ENCODE peak calls at places on chromosomes 11 and 22, in eight cellular contexts. One of them, this sample, is unnamed.

GRCh38 chr22:17773606-17774205 is 563 bp downstream of the BID start:
- DNase-seq in fibroblast of villous mesenchyme: no peak
- DNase-seq in tibial artery: no peak
- DNase-seq in SJSA1: no peak
- DNase-seq in non-pigmented ciliary epithelial cell: no peak
- DNase-seq in activated CD8-positive, alpha-beta memory T cell treated with anti-CD3 and anti-CD28 coated beads, Interleukin-2, amount 50 U/mL, for 48 hours: peak
- DNase-seq in fibroblast of mammary gland: peak
- DNase-seq in CD4-positive, alpha-beta T cell: peak
- DNase-seq in this sample: peak

GRCh38 chr11:41533761-41534160 is 74.3 kb upstream of the LRRC4C start:
- DNase-seq in tibial artery: no peak
- DNase-seq in SJSA1: no peak
- DNase-seq in activated CD8-positive, alpha-beta memory T cell treated with anti-CD3 and anti-CD28 coated beads, Interleukin-2, amount 50 U/mL, for 48 hours: no peak
- DNase-seq in non-pigmented ciliary epithelial cell: no peak
- DNase-seq in fibroblast of mammary gland: no peak
- DNase-seq in CD4-positive, alpha-beta T cell: no peak
- DNase-seq in fibroblast of villous mesenchyme: no peak
- DNase-seq in this sample: no peak

GRCh38 chr11:12973529-12974181 is 35.5 kb upstream of the RASSF10 start:
- DNase-seq in activated CD8-positive, alpha-beta memory T cell treated with anti-CD3 and anti-CD28 coated beads, Interleukin-2, amount 50 U/mL, for 48 hours: no peak
- DNase-seq in fibroblast of villous mesenchyme: no peak
- DNase-seq in non-pigmented ciliary epithelial cell: no peak
- DNase-seq in SJSA1: no peak
- DNase-seq in tibial artery: no peak
- DNase-seq in fibroblast of mammary gland: no peak
- DNase-seq in CD4-positive, alpha-beta T cell: no peak
- DNase-seq in this sample: no peak

GRCh38 chr11:9170450-9170849 is 79.1 kb upstream of the SCUBE2 start:
- DNase-seq in non-pigmented ciliary epithelial cell: peak
- DNase-seq in fibroblast of villous mesenchyme: peak
- DNase-seq in tibial artery: no peak
- DNase-seq in SJSA1: no peak
- DNase-seq in CD4-positive, alpha-beta T cell: no peak
- DNase-seq in activated CD8-positive, alpha-beta memory T cell treated with anti-CD3 and anti-CD28 coated beads, Interleukin-2, amount 50 U/mL, for 48 hours: no peak
- DNase-seq in fibroblast of mammary gland: peak
- DNase-seq in this sample: peak

GRCh38 chr22:43829904-43830851 is 18.1 kb upstream of the EFCAB6 start:
- DNase-seq in fibroblast of villous mesenchyme: peak
- DNase-seq in fibroblast of mammary gland: peak
- DNase-seq in SJSA1: no peak
- DNase-seq in non-pigmented ciliary epithelial cell: no peak
- DNase-seq in tibial artery: peak
- DNase-seq in activated CD8-positive, alpha-beta memory T cell treated with anti-CD3 and anti-CD28 coated beads, Interleukin-2, amount 50 U/mL, for 48 hours: no peak
- DNase-seq in CD4-positive, alpha-beta T cell: no peak
- DNase-seq in this sample: peak

GRCh38 chr22:47172771-47173534 is 410.5 kb downstream of the TBC1D22A start:
- DNase-seq in activated CD8-positive, alpha-beta memory T cell treated with anti-CD3 and anti-CD28 coated beads, Interleukin-2, amount 50 U/mL, for 48 hours: no peak
- DNase-seq in fibroblast of villous mesenchyme: no peak
- DNase-seq in non-pigmented ciliary epithelial cell: no peak
- DNase-seq in CD4-positive, alpha-beta T cell: no peak
- DNase-seq in tibial artery: peak
- DNase-seq in fibroblast of mammary gland: no peak
- DNase-seq in SJSA1: peak
- DNase-seq in this sample: no peak

GRCh38 chr11:110471315-110471714 is 41.6 kb downstream of the FDX1 start:
- DNase-seq in SJSA1: no peak
- DNase-seq in CD4-positive, alpha-beta T cell: no peak
- DNase-seq in fibroblast of villous mesenchyme: peak
- DNase-seq in tibial artery: no peak
- DNase-seq in fibroblast of mammary gland: peak
- DNase-seq in non-pigmented ciliary epithelial cell: no peak
- DNase-seq in activated CD8-positive, alpha-beta memory T cell treated with anti-CD3 and anti-CD28 coated beads, Interleukin-2, amount 50 U/mL, for 48 hours: no peak
- DNase-seq in this sample: no peak

GRCh38 chr22:30423296-30423958 is 2.1 kb upstream of the MTFP1 start:
- DNase-seq in tibial artery: no peak
- DNase-seq in activated CD8-positive, alpha-beta memory T cell treated with anti-CD3 and anti-CD28 coated beads, Interleukin-2, amount 50 U/mL, for 48 hours: no peak
- DNase-seq in CD4-positive, alpha-beta T cell: no peak
- DNase-seq in fibroblast of villous mesenchyme: no peak
- DNase-seq in non-pigmented ciliary epithelial cell: no peak
- DNase-seq in fibroblast of mammary gland: no peak
- DNase-seq in SJSA1: peak
- DNase-seq in this sample: no peak

GRCh38 chr11:17750013-17750816 is 15.6 kb downstream of the KCNC1 start:
- DNase-seq in CD4-positive, alpha-beta T cell: no peak
- DNase-seq in tibial artery: no peak
- DNase-seq in fibroblast of villous mesenchyme: no peak
- DNase-seq in non-pigmented ciliary epithelial cell: no peak
- DNase-seq in fibroblast of mammary gland: no peak
- DNase-seq in activated CD8-positive, alpha-beta memory T cell treated with anti-CD3 and anti-CD28 coated beads, Interleukin-2, amount 50 U/mL, for 48 hours: no peak
- DNase-seq in SJSA1: no peak
- DNase-seq in this sample: no peak

GRCh38 chr11:103109818-103110388 is 677 bp downstream of the DYNC2H1 start:
- DNase-seq in fibroblast of villous mesenchyme: no peak
- DNase-seq in tibial artery: peak
- DNase-seq in non-pigmented ciliary epithelial cell: no peak
- DNase-seq in activated CD8-positive, alpha-beta memory T cell treated with anti-CD3 and anti-CD28 coated beads, Interleukin-2, amount 50 U/mL, for 48 hours: peak
- DNase-seq in fibroblast of mammary gland: peak
- DNase-seq in CD4-positive, alpha-beta T cell: no peak
- DNase-seq in SJSA1: no peak
- DNase-seq in this sample: no peak

GRCh38 chr11:73968356-73968966 is 14.2 kb downstream of the UCP2 start:
- DNase-seq in tibial artery: no peak
- DNase-seq in activated CD8-positive, alpha-beta memory T cell treated with anti-CD3 and anti-CD28 coated beads, Interleukin-2, amount 50 U/mL, for 48 hours: no peak
- DNase-seq in SJSA1: no peak
- DNase-seq in fibroblast of villous mesenchyme: no peak
- DNase-seq in CD4-positive, alpha-beta T cell: no peak
- DNase-seq in non-pigmented ciliary epithelial cell: no peak
- DNase-seq in fibroblast of mammary gland: no peak
- DNase-seq in this sample: no peak

GRCh38 chr11:71086687-71087258 is 165.6 kb downstream of the SHANK2 start:
- DNase-seq in fibroblast of villous mesenchyme: peak
- DNase-seq in fibroblast of mammary gland: peak
- DNase-seq in non-pigmented ciliary epithelial cell: no peak
- DNase-seq in SJSA1: no peak
- DNase-seq in activated CD8-positive, alpha-beta memory T cell treated with anti-CD3 and anti-CD28 coated beads, Interleukin-2, amount 50 U/mL, for 48 hours: no peak
- DNase-seq in CD4-positive, alpha-beta T cell: no peak
- DNase-seq in tibial artery: no peak
- DNase-seq in this sample: peak

GRCh38 chr11:27720277-27720830 is 20.1 kb upstream of the BDNF start:
- DNase-seq in SJSA1: peak
- DNase-seq in activated CD8-positive, alpha-beta memory T cell treated with anti-CD3 and anti-CD28 coated beads, Interleukin-2, amount 50 U/mL, for 48 hours: peak
- DNase-seq in fibroblast of villous mesenchyme: peak
- DNase-seq in non-pigmented ciliary epithelial cell: no peak
- DNase-seq in CD4-positive, alpha-beta T cell: no peak
- DNase-seq in fibroblast of mammary gland: peak
- DNase-seq in tibial artery: no peak
- DNase-seq in this sample: peak

GRCh38 chr22:29310065-29310862 is 3.8 kb downstream of the GAS2L1 start:
- DNase-seq in non-pigmented ciliary epithelial cell: no peak
- DNase-seq in tibial artery: no peak
- DNase-seq in activated CD8-positive, alpha-beta memory T cell treated with anti-CD3 and anti-CD28 coated beads, Interleukin-2, amount 50 U/mL, for 48 hours: peak
- DNase-seq in SJSA1: no peak
- DNase-seq in fibroblast of mammary gland: no peak
- DNase-seq in CD4-positive, alpha-beta T cell: no peak
- DNase-seq in fibroblast of villous mesenchyme: no peak
- DNase-seq in this sample: no peak

GRCh38 chr11:133951484-133952198 is 5.1 kb downstream of the IGSF9B start:
- DNase-seq in fibroblast of villous mesenchyme: peak
- DNase-seq in SJSA1: no peak
- DNase-seq in non-pigmented ciliary epithelial cell: no peak
- DNase-seq in CD4-positive, alpha-beta T cell: no peak
- DNase-seq in fibroblast of mammary gland: no peak
- DNase-seq in activated CD8-positive, alpha-beta memory T cell treated with anti-CD3 and anti-CD28 coated beads, Interleukin-2, amount 50 U/mL, for 48 hours: no peak
- DNase-seq in tibial artery: peak
- DNase-seq in this sample: peak

GRCh38 chr11:18594999-18595749 is 4.4 kb upstream of the MISFA start:
- DNase-seq in fibroblast of villous mesenchyme: no peak
- DNase-seq in fibroblast of mammary gland: peak
- DNase-seq in CD4-positive, alpha-beta T cell: no peak
- DNase-seq in SJSA1: no peak
- DNase-seq in activated CD8-positive, alpha-beta memory T cell treated with anti-CD3 and anti-CD28 coated beads, Interleukin-2, amount 50 U/mL, for 48 hours: no peak
- DNase-seq in non-pigmented ciliary epithelial cell: no peak
- DNase-seq in tibial artery: no peak
- DNase-seq in this sample: no peak

GRCh38 chr11:3109921-3110706 is 52.9 kb upstream of the CARS1 start:
- DNase-seq in SJSA1: no peak
- DNase-seq in fibroblast of villous mesenchyme: peak
- DNase-seq in tibial artery: peak
- DNase-seq in non-pigmented ciliary epithelial cell: no peak
- DNase-seq in CD4-positive, alpha-beta T cell: peak
- DNase-seq in activated CD8-positive, alpha-beta memory T cell treated with anti-CD3 and anti-CD28 coated beads, Interleukin-2, amount 50 U/mL, for 48 hours: peak
- DNase-seq in fibroblast of mammary gland: peak
- DNase-seq in this sample: peak

GRCh38 chr22:26680485-26680884 is 23.1 kb downstream of the MIAT start:
- DNase-seq in activated CD8-positive, alpha-beta memory T cell treated with anti-CD3 and anti-CD28 coated beads, Interleukin-2, amount 50 U/mL, for 48 hours: no peak
- DNase-seq in fibroblast of villous mesenchyme: no peak
- DNase-seq in SJSA1: no peak
- DNase-seq in non-pigmented ciliary epithelial cell: no peak
- DNase-seq in fibroblast of mammary gland: no peak
- DNase-seq in CD4-positive, alpha-beta T cell: no peak
- DNase-seq in tibial artery: no peak
- DNase-seq in this sample: no peak

GRCh38 chr22:44266811-44267760 is 45.7 kb downstream of the SHISAL1 start:
- DNase-seq in tibial artery: no peak
- DNase-seq in activated CD8-positive, alpha-beta memory T cell treated with anti-CD3 and anti-CD28 coated beads, Interleukin-2, amount 50 U/mL, for 48 hours: no peak
- DNase-seq in SJSA1: no peak
- DNase-seq in fibroblast of villous mesenchyme: no peak
- DNase-seq in CD4-positive, alpha-beta T cell: no peak
- DNase-seq in fibroblast of mammary gland: no peak
- DNase-seq in non-pigmented ciliary epithelial cell: no peak
- DNase-seq in this sample: no peak

GRCh38 chr11:57598831-57599155 is 1.3 kb downstream of the SERPING1 start:
- DNase-seq in fibroblast of mammary gland: peak
- DNase-seq in tibial artery: no peak
- DNase-seq in activated CD8-positive, alpha-beta memory T cell treated with anti-CD3 and anti-CD28 coated beads, Interleukin-2, amount 50 U/mL, for 48 hours: no peak
- DNase-seq in SJSA1: no peak
- DNase-seq in CD4-positive, alpha-beta T cell: no peak
- DNase-seq in non-pigmented ciliary epithelial cell: peak
- DNase-seq in fibroblast of villous mesenchyme: peak
- DNase-seq in this sample: peak

GRCh38 chr22:42719656-42720262 is 911 bp downstream of the A4GALT start:
- DNase-seq in tibial artery: no peak
- DNase-seq in activated CD8-positive, alpha-beta memory T cell treated with anti-CD3 and anti-CD28 coated beads, Interleukin-2, amount 50 U/mL, for 48 hours: no peak
- DNase-seq in non-pigmented ciliary epithelial cell: no peak
- DNase-seq in CD4-positive, alpha-beta T cell: no peak
- DNase-seq in SJSA1: no peak
- DNase-seq in fibroblast of mammary gland: no peak
- DNase-seq in fibroblast of villous mesenchyme: no peak
- DNase-seq in this sample: peak

GRCh38 chr11:77174559-77174958 is 46.5 kb downstream of the MYO7A start:
- DNase-seq in activated CD8-positive, alpha-beta memory T cell treated with anti-CD3 and anti-CD28 coated beads, Interleukin-2, amount 50 U/mL, for 48 hours: no peak
- DNase-seq in fibroblast of mammary gland: no peak
- DNase-seq in SJSA1: no peak
- DNase-seq in CD4-positive, alpha-beta T cell: no peak
- DNase-seq in fibroblast of villous mesenchyme: no peak
- DNase-seq in non-pigmented ciliary epithelial cell: no peak
- DNase-seq in tibial artery: no peak
- DNase-seq in this sample: no peak

GRCh38 chr11:89184021-89184420 is 6.3 kb downstream of the TYR start:
- DNase-seq in tibial artery: no peak
- DNase-seq in activated CD8-positive, alpha-beta memory T cell treated with anti-CD3 and anti-CD28 coated beads, Interleukin-2, amount 50 U/mL, for 48 hours: no peak
- DNase-seq in fibroblast of mammary gland: peak
- DNase-seq in non-pigmented ciliary epithelial cell: peak
- DNase-seq in CD4-positive, alpha-beta T cell: no peak
- DNase-seq in fibroblast of villous mesenchyme: no peak
- DNase-seq in SJSA1: no peak
- DNase-seq in this sample: peak

GRCh38 chr11:68148071-68148805 is 27.1 kb upstream of the CHKA start:
- DNase-seq in fibroblast of mammary gland: no peak
- DNase-seq in tibial artery: no peak
- DNase-seq in fibroblast of villous mesenchyme: no peak
- DNase-seq in non-pigmented ciliary epithelial cell: no peak
- DNase-seq in SJSA1: no peak
- DNase-seq in activated CD8-positive, alpha-beta memory T cell treated with anti-CD3 and anti-CD28 coated beads, Interleukin-2, amount 50 U/mL, for 48 hours: no peak
- DNase-seq in CD4-positive, alpha-beta T cell: no peak
- DNase-seq in this sample: no peak

GRCh38 chr11:87236368-87236767 is 198.6 kb downstream of the TMEM135 start:
- DNase-seq in non-pigmented ciliary epithelial cell: no peak
- DNase-seq in fibroblast of mammary gland: peak
- DNase-seq in SJSA1: no peak
- DNase-seq in tibial artery: no peak
- DNase-seq in CD4-positive, alpha-beta T cell: no peak
- DNase-seq in fibroblast of villous mesenchyme: no peak
- DNase-seq in activated CD8-positive, alpha-beta memory T cell treated with anti-CD3 and anti-CD28 coated beads, Interleukin-2, amount 50 U/mL, for 48 hours: no peak
- DNase-seq in this sample: no peak

GRCh38 chr11:101555366-101555765 is 28.4 kb downstream of the TRPC6 start:
- DNase-seq in activated CD8-positive, alpha-beta memory T cell treated with anti-CD3 and anti-CD28 coated beads, Interleukin-2, amount 50 U/mL, for 48 hours: no peak
- DNase-seq in non-pigmented ciliary epithelial cell: no peak
- DNase-seq in tibial artery: no peak
- DNase-seq in CD4-positive, alpha-beta T cell: no peak
- DNase-seq in fibroblast of mammary gland: peak
- DNase-seq in fibroblast of villous mesenchyme: peak
- DNase-seq in SJSA1: no peak
- DNase-seq in this sample: no peak

GRCh38 chr11:69437001-69437875 is 44.2 kb upstream of the LINC01488 start:
- DNase-seq in tibial artery: no peak
- DNase-seq in fibroblast of villous mesenchyme: no peak
- DNase-seq in fibroblast of mammary gland: no peak
- DNase-seq in CD4-positive, alpha-beta T cell: no peak
- DNase-seq in non-pigmented ciliary epithelial cell: no peak
- DNase-seq in SJSA1: peak
- DNase-seq in activated CD8-positive, alpha-beta memory T cell treated with anti-CD3 and anti-CD28 coated beads, Interleukin-2, amount 50 U/mL, for 48 hours: no peak
- DNase-seq in this sample: no peak

This sample was measured in AG20443.